ENCODE peak calls at places on chromosome 1, in six cellular contexts. One of them, this sample, is unnamed.

GRCh38 chr1:119380304-119380703 is 11.7 kb downstream of the HAO2 start:
- DNase-seq in germinal center: no peak
- DNase-seq in NCI-H345: no peak
- DNase-seq in T-cell: no peak
- DNase-seq in AG08396: no peak
- DNase-seq in kidney tubule cell: no peak
- DNase-seq in this sample: no peak

GRCh38 chr1:64469121-64469520 is 808 bp upstream of the CACHD1 start:
- DNase-seq in germinal center: no peak
- DNase-seq in NCI-H345: no peak
- DNase-seq in T-cell: no peak
- DNase-seq in AG08396: no peak
- DNase-seq in kidney tubule cell: peak
- DNase-seq in this sample: no peak

GRCh38 chr1:1974834-1975233 is 28.8 kb downstream of the CFAP74 start:
- DNase-seq in germinal center: no peak
- DNase-seq in NCI-H345: no peak
- DNase-seq in T-cell: no peak
- DNase-seq in AG08396: no peak
- DNase-seq in kidney tubule cell: no peak
- DNase-seq in this sample: no peak

GRCh38 chr1:30407030-30407861 is 316.1 kb downstream of the MATN1 start:
- DNase-seq in germinal center: no peak
- DNase-seq in NCI-H345: no peak
- DNase-seq in T-cell: no peak
- DNase-seq in AG08396: no peak
- DNase-seq in kidney tubule cell: peak
- DNase-seq in this sample: no peak

GRCh38 chr1:38964140-38964548 is 22.5 kb upstream of the RHBDL2 start:
- DNase-seq in germinal center: no peak
- DNase-seq in NCI-H345: no peak
- DNase-seq in T-cell: peak
- DNase-seq in AG08396: no peak
- DNase-seq in kidney tubule cell: no peak
- DNase-seq in this sample: no peak

GRCh38 chr1:89724369-89725015 is 91.6 kb downstream of the LRRC8C start:
- DNase-seq in germinal center: no peak
- DNase-seq in NCI-H345: no peak
- DNase-seq in T-cell: no peak
- DNase-seq in AG08396: no peak
- DNase-seq in kidney tubule cell: peak
- DNase-seq in this sample: no peak

GRCh38 chr1:186474208-186474607 is 13.3 kb upstream of the PDC start:
- DNase-seq in germinal center: no peak
- DNase-seq in NCI-H345: no peak
- DNase-seq in T-cell: no peak
- DNase-seq in AG08396: no peak
- DNase-seq in kidney tubule cell: peak
- DNase-seq in this sample: no peak

GRCh38 chr1:198212675-198213074 is 55.9 kb downstream of the NEK7 start:
- DNase-seq in germinal center: no peak
- DNase-seq in NCI-H345: no peak
- DNase-seq in T-cell: no peak
- DNase-seq in AG08396: peak
- DNase-seq in kidney tubule cell: peak
- DNase-seq in this sample: no peak

GRCh38 chr1:86487131-86487804 is 18.5 kb downstream of the CLCA1 start:
- DNase-seq in germinal center: no peak
- DNase-seq in NCI-H345: no peak
- DNase-seq in T-cell: no peak
- DNase-seq in AG08396: no peak
- DNase-seq in kidney tubule cell: no peak
- DNase-seq in this sample: no peak

GRCh38 chr1:40796939-40797667 is 13.5 kb downstream of the KCNQ4 start:
- DNase-seq in germinal center: no peak
- DNase-seq in NCI-H345: no peak
- DNase-seq in T-cell: no peak
- DNase-seq in AG08396: no peak
- DNase-seq in kidney tubule cell: peak
- DNase-seq in this sample: no peak

GRCh38 chr1:239218296-239218695 is 168.1 kb upstream of the CHRM3 start:
- DNase-seq in germinal center: no peak
- DNase-seq in NCI-H345: no peak
- DNase-seq in T-cell: no peak
- DNase-seq in AG08396: no peak
- DNase-seq in kidney tubule cell: no peak
- DNase-seq in this sample: no peak

GRCh38 chr1:51952638-51953037 is 37.9 kb downstream of the RAB3B start:
- DNase-seq in germinal center: no peak
- DNase-seq in NCI-H345: no peak
- DNase-seq in T-cell: no peak
- DNase-seq in AG08396: no peak
- DNase-seq in kidney tubule cell: no peak
- DNase-seq in this sample: no peak

GRCh38 chr1:15115542-15116330 is 37.8 kb upstream of the TMEM51 start:
- DNase-seq in germinal center: no peak
- DNase-seq in NCI-H345: no peak
- DNase-seq in T-cell: no peak
- DNase-seq in AG08396: no peak
- DNase-seq in kidney tubule cell: no peak
- DNase-seq in this sample: no peak

GRCh38 chr1:153538315-153538821 is 2.4 kb downstream of the S100A5 start:
- DNase-seq in germinal center: no peak
- DNase-seq in NCI-H345: no peak
- DNase-seq in T-cell: no peak
- DNase-seq in AG08396: no peak
- DNase-seq in kidney tubule cell: peak
- DNase-seq in this sample: peak

GRCh38 chr1:2148691-2149090 is 45.9 kb downstream of the FAAP20 start:
- DNase-seq in germinal center: no peak
- DNase-seq in NCI-H345: no peak
- DNase-seq in T-cell: peak
- DNase-seq in AG08396: no peak
- DNase-seq in kidney tubule cell: no peak
- DNase-seq in this sample: no peak

GRCh38 chr1:53344921-53345838 is 17.3 kb upstream of the LRP8 start:
- DNase-seq in germinal center: peak
- DNase-seq in NCI-H345: no peak
- DNase-seq in T-cell: no peak
- DNase-seq in AG08396: no peak
- DNase-seq in kidney tubule cell: no peak
- DNase-seq in this sample: no peak

GRCh38 chr1:75985827-75986226 is 53.6 kb upstream of the ASB17 start:
- DNase-seq in germinal center: no peak
- DNase-seq in NCI-H345: no peak
- DNase-seq in T-cell: no peak
- DNase-seq in AG08396: peak
- DNase-seq in kidney tubule cell: peak
- DNase-seq in this sample: no peak

GRCh38 chr1:112033422-112034120 is 44.1 kb upstream of the KCND3 start:
- DNase-seq in germinal center: no peak
- DNase-seq in NCI-H345: no peak
- DNase-seq in T-cell: no peak
- DNase-seq in AG08396: no peak
- DNase-seq in kidney tubule cell: no peak
- DNase-seq in this sample: no peak

This sample was measured in retina.